ENCODE peak calls at places on chromosomes 2 and 18, in six cellular contexts. W is left lung, R is endodermal cell, J is upper lobe of right lung, O is HCT116, H is stomach. Y is an unnamed sample.
A peak's percentile ranks its signal among the peaks of the same experiment; 100 is the strongest.

GRCh38 chr2:46018773-46019593 is 278.2 kb upstream of the EPAS1 start:
- DNase-seq in O (no peak), J (no peak), H (no peak), W (no peak), R (no peak), Y (no peak)

GRCh38 chr2:69565431-69565839 is 78.1 kb downstream of the AAK1 start:
- DNase-seq in W (peak; percentile 76), O (peak; percentile 36), J (peak; percentile 73), R (peak; percentile 95), H (peak; percentile 57), Y (peak; percentile 74)

GRCh38 chr2:144183744-144184143 is 336.2 kb downstream of the ZEB2 start:
- DNase-seq in H (no peak), R (no peak), O (no peak), W (no peak), J (no peak), Y (no peak)

GRCh38 chr18:36628435-36629094 is 200.2 kb downstream of the TPGS2 start:
- DNase-seq in O (no peak), R (no peak), W (no peak), J (no peak), H (no peak), Y (no peak)

GRCh38 chr2:240134956-240135520 is 1.1 kb downstream of the COPS9 start:
- DNase-seq in W (peak; percentile 52), J (peak; percentile 45), R (peak; percentile 37), H (no peak), O (no peak), Y (no peak)

GRCh38 chr2:73418343-73418742 is 32.7 kb downstream of the ALMS1 start:
- DNase-seq in H (peak; percentile 29), J (peak; percentile 84), R (no peak), W (peak; percentile 81), O (no peak), Y (peak; percentile 28)

GRCh38 chr18:59918320-59918755 is 18.5 kb downstream of the PMAIP1 start:
- DNase-seq in R (no peak), H (peak; percentile 35), J (peak; percentile 78), O (peak; percentile 66), W (peak; percentile 87), Y (no peak)

GRCh38 chr2:196208915-196209314 is 37.5 kb upstream of the STK17B start:
- DNase-seq in O (no peak), J (no peak), R (no peak), H (no peak), W (no peak), Y (no peak)

GRCh38 chr18:22563098-22563707 is 145.5 kb upstream of the CTAGE1 start:
- DNase-seq in O (peak; percentile 74), R (peak; percentile 56), H (peak; percentile 40), J (no peak), W (no peak), Y (no peak)

GRCh38 chr2:190858817-190859216 is 21.8 kb upstream of the GLS start:
- DNase-seq in J (no peak), R (no peak), H (no peak), W (no peak), O (no peak), Y (no peak)

GRCh38 chr2:163601377-163601776 is 134.4 kb downstream of the FIGN start:
- DNase-seq in H (no peak), J (no peak), O (no peak), W (no peak), R (peak; percentile 58), Y (no peak)

GRCh38 chr2:232890896-232891601 is 21.0 kb downstream of the SNORC start:
- DNase-seq in J (peak; percentile 71), H (peak; percentile 24), W (peak; percentile 79), R (peak; percentile 93), O (peak; percentile 77), Y (peak; percentile 71)

GRCh38 chr2:15826273-15826717 is 114.1 kb upstream of the MYCN start:
- DNase-seq in O (no peak), W (no peak), R (peak; percentile 89), H (no peak), J (no peak), Y (no peak)

GRCh38 chr18:7684357-7684756 is 117.2 kb downstream of the PTPRM start:
- DNase-seq in H (no peak), J (no peak), W (no peak), O (no peak), R (no peak), Y (no peak)

GRCh38 chr2:103823847-103824246 is 1030.1 kb upstream of the POU3F3 start:
- DNase-seq in O (no peak), H (no peak), R (no peak), J (no peak), W (no peak), Y (no peak)

GRCh38 chr2:42052702-42053481 is 5.1 kb downstream of the PKDCC start:
- DNase-seq in J (no peak), R (peak; percentile 73), W (no peak), H (no peak), O (no peak), Y (no peak)

GRCh38 chr2:120659275-120659952 is 76.3 kb upstream of the GLI2 start:
- DNase-seq in H (no peak), R (peak; percentile 22), J (no peak), O (no peak), W (no peak), Y (no peak)

GRCh38 chr2:188937228-188938220 is 36.6 kb upstream of the COL3A1 start:
- DNase-seq in W (no peak), R (no peak), J (no peak), H (no peak), O (no peak), Y (no peak)

GRCh38 chr2:224747765-224748164 is 31.6 kb upstream of the CCDC195 start:
- DNase-seq in J (no peak), O (no peak), R (no peak), H (no peak), W (no peak), Y (no peak)

GRCh38 chr2:224754129-224754528 is 38.0 kb upstream of the CCDC195 start:
- DNase-seq in H (no peak), W (no peak), O (no peak), R (no peak), J (no peak), Y (no peak)

GRCh38 chr2:224751996-224752698 is 36.0 kb upstream of the CCDC195 start:
- DNase-seq in H (no peak), W (no peak), J (no peak), O (no peak), R (no peak), Y (no peak)

DNA sequence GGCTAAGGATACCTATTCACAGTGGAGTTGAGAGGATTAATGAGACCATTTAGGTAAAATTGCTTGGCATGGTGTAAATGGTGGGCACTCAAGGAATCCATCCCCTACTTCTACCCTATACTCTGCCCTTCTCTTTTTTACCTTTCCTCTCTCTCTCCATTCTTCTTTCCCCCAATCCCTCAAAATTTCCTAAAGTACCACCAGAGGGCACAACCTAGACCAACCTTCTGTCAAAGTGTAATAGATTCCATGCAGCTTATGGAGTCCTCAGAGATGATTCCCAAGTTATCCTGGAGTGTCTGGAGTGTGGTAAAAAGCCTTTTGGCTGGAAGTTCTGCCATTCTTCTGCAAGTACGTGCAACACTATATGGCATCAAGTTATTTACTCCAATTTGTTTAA is 33.0 kb upstream of the CCDC195 start:
- DNase-seq in J (no peak), H (no peak), R (no peak), O (no peak), W (no peak), Y (no peak)
- TF ChIP-seq CTCF in J (no peak), H (no peak), R (peak; percentile 71), O (peak; percentile 47), W (no peak), Y (no peak)

GRCh38 chr18:30057398-30057797 is 985.1 kb downstream of the DSC3 start:
- DNase-seq in J (no peak), O (no peak), R (no peak), W (no peak), H (no peak), Y (no peak)

DNA sequence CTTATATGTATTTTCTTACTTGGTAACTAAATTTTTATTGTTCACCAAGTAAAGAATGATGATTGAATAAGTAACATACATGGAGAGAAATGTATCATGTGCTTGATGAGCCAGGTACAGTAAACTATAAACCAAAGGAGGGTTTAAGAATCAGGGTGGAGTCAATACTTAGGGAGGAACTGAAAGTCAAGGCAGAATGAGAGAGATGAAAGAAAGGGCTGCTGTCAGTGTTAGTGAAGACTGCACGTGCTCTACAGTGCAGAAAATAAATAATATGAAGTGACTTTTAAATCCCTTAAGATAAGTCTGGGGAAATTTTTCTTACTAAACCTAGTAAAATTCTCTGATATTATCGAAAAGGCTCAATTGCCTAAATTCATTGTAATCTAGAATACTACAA is 986.0 kb downstream of the DSC3 start:
- DNase-seq in W (no peak), R (no peak), H (no peak), J (no peak), O (no peak), Y (no peak)
- H3K4me1 ChIP-seq in W (no peaks in the 10 kb centered on the region), R (no peaks in the 10 kb centered on the region), H (no peaks in the 10 kb centered on the region), J (no peaks in the 10 kb centered on the region), O (no peaks in the 10 kb centered on the region), Y (no peaks in the 10 kb centered on the region)

GRCh38 chr2:54103454-54104314 is 11.7 kb upstream of the ACYP2 start:
- DNase-seq in O (peak; percentile 34), H (peak; percentile 47), W (no peak), R (peak; percentile 84), J (no peak), Y (no peak)
- TF ChIP-seq CTCF in O (no peak), H (no peak), W (no peak), R (peak; percentile 43), J (no peak), Y (no peak)

GRCh38 chr2:60963176-60963575 is 54.3 kb upstream of the PEX13 start:
- DNase-seq in R (no peak), J (no peak), O (no peak), H (peak; percentile 42), W (no peak), Y (no peak)

GRCh38 chr2:60965514-60965815 is 52.1 kb upstream of the PEX13 start:
- DNase-seq in W (no peak), H (no peak), O (no peak), J (no peak), R (no peak), Y (no peak)

GRCh38 chr2:60962534-60962933 is 55.0 kb upstream of the PEX13 start:
- DNase-seq in H (no peak), O (no peak), W (no peak), R (no peak), J (no peak), Y (no peak)

GRCh38 chr2:60964651-60965513 is 52.6 kb upstream of the PEX13 start:
- DNase-seq in R (no peak), J (no peak), O (no peak), W (no peak), H (no peak), Y (no peak)

DNA sequence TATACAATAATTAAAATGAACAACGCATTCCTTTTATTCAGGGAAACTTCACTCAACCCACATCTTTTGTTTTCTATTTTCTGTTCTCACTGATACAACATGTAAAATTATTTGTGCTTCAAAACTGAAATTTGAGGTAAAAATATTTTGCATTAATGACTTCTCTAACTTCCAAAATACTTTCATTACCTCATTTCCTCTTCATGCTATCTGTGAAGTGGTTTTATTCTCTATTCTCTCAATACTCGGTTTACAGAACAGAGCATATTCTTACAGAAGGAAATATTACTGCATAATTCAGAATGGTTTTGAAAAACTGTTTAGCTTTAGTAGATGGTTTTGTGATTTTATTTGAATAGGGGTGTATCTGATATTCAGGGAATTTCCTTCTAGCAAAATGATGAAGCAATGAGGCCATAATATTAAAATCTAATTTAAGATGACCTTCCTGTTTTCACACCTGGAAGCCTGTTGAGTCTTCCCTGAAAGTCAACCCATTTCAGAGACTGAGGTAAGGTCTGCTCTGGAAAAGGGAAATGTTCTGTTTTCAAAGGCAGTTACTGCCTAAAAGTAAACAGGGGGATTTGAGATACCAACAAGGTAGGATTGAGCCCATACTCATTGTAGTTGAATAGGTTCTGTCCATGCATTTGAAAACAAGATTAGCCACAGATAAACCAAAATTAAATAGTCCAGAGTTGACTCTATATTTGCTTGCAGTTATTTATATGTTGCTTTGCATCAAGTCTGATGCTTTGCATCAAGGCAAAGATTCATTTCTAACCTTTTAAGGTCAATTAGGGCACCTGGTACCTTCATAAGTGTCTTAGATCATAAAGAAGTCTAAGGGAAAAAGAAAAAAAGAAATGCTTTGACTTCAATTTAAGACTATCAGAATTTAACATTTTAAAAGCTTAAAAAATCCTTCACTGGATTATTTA is 50.8 kb upstream of the PEX13 start:
- DNase-seq in W (no peak), O (no peak), R (no peak), H (no peak), J (no peak), Y (no peak)
- H3K4me1 ChIP-seq in W (peaks cover 8% of the 10 kb centered on the region), O (no peaks in the 10 kb centered on the region), R (peaks cover 4% of the 10 kb centered on the region), H (no peaks in the 10 kb centered on the region), J (no peaks in the 10 kb centered on the region), Y (peaks cover 12% of the 10 kb centered on the region)

Y was measured in pancreas.